ENCODE peak calls at places on chromosomes 3 and 15, in nine cellular contexts. G is testis, X is cardiac muscle cell, F is left lung, Z is astrocyte of the spinal cord, O is epithelial cell of esophagus, Q is suprapubic skin, K is H7, I is aorta. P is an unnamed sample.

GRCh38 chr3:99418709-99419108 is 219.7 kb upstream of the COL8A1 start:
- DNase-seq in G (no peak), X (no peak), F (no peak), Z (no peak), O (no peak), Q (no peak), K (no peak), I (no peak), P (no peak)

GRCh38 chr15:40338041-40338657 is 2.6 kb downstream of the CCDC9B start:
- DNase-seq in G (peak), X (peak), F (peak), Z (peak), O (peak), Q (no peak), K (peak), I (peak), P (peak)

GRCh38 chr3:37943126-37943525 is 47.5 kb upstream of the VILL start:
- DNase-seq in G (no peak), X (no peak), F (no peak), Z (no peak), O (no peak), Q (no peak), K (no peak), I (no peak), P (no peak)

GRCh38 chr15:60838206-60838605 is 359.3 kb upstream of the ICE2 start:
- DNase-seq in G (no peak), X (no peak), F (no peak), Z (no peak), O (no peak), Q (no peak), K (no peak), I (no peak), P (no peak)

GRCh38 chr3:99249627-99250026 is 348.1 kb upstream of the DCBLD2 start:
- DNase-seq in G (no peak), X (no peak), F (no peak), Z (peak), O (no peak), Q (no peak), K (no peak), I (no peak), P (no peak)

GRCh38 chr15:42729409-42729808 is 7.5 kb downstream of the CDAN1 start:
- DNase-seq in G (no peak), X (no peak), F (no peak), Z (no peak), O (no peak), Q (no peak), K (no peak), I (no peak), P (no peak)

GRCh38 chr15:83559310-83559966 is 94.5 kb upstream of the ADAMTSL3 start:
- DNase-seq in G (peak), X (peak), F (no peak), Z (peak), O (peak), Q (no peak), K (peak), I (no peak), P (no peak)

GRCh38 chr3:132543016-132543739 is 53.9 kb upstream of the ACKR4 start:
- DNase-seq in G (no peak), X (peak), F (no peak), Z (peak), O (peak), Q (no peak), K (no peak), I (no peak), P (no peak)

GRCh38 chr15:61530769-61531168 is 301.7 kb upstream of the RORA start:
- DNase-seq in G (no peak), X (peak), F (no peak), Z (no peak), O (no peak), Q (no peak), K (peak), I (no peak), P (no peak)

GRCh38 chr15:34014556-34014955 is 24.4 kb downstream of the AVEN start:
- DNase-seq in G (no peak), X (peak), F (no peak), Z (peak), O (no peak), Q (no peak), K (no peak), I (no peak), P (no peak)

GRCh38 chr3:61521229-61521628 is 40.1 kb upstream of the PTPRG start:
- DNase-seq in G (no peak), X (no peak), F (no peak), Z (no peak), O (no peak), Q (no peak), K (peak), I (no peak), P (no peak)

GRCh38 chr15:28994830-28995180 is 109.0 kb downstream of the APBA2 start:
- DNase-seq in G (no peak), X (no peak), F (no peak), Z (no peak), O (no peak), Q (no peak), K (no peak), I (no peak), P (no peak)

GRCh38 chr3:58336135-58336882 is 3.6 kb downstream of the PXK start:
- DNase-seq in G (no peak), X (peak), F (no peak), Z (peak), O (peak), Q (no peak), K (no peak), I (no peak), P (no peak)

GRCh38 chr3:44950273-44950672 is 25.7 kb downstream of the ZDHHC3 start:
- DNase-seq in G (no peak), X (no peak), F (no peak), Z (no peak), O (no peak), Q (no peak), K (peak), I (no peak), P (no peak)

GRCh38 chr3:79906106-79906505 is 138.3 kb upstream of the ROBO1 start:
- DNase-seq in G (no peak), X (peak), F (no peak), Z (no peak), O (no peak), Q (no peak), K (no peak), I (no peak), P (no peak)

GRCh38 chr15:65392368-65392767 is 14.6 kb upstream of the IGDCC3 start:
- DNase-seq in G (no peak), X (no peak), F (no peak), Z (no peak), O (no peak), Q (no peak), K (peak), I (peak), P (no peak)

GRCh38 chr3:192645437-192645836 is 81.9 kb downstream of the FGF12 start:
- DNase-seq in G (no peak), X (no peak), F (no peak), Z (no peak), O (no peak), Q (no peak), K (no peak), I (no peak), P (no peak)

GRCh38 chr15:64224508-64224907 is 61.7 kb upstream of the PPIB start:
- DNase-seq in G (peak), X (peak), F (no peak), Z (peak), O (no peak), Q (no peak), K (no peak), I (no peak), P (no peak)

GRCh38 chr15:78726870-78727551 is 84.3 kb downstream of the ADAMTS7 start:
- DNase-seq in G (peak), X (no peak), F (no peak), Z (peak), O (peak), Q (no peak), K (peak), I (no peak), P (peak)

GRCh38 chr15:59360896-59361295 is 11.8 kb downstream of the MYO1E start:
- DNase-seq in G (no peak), X (no peak), F (no peak), Z (peak), O (no peak), Q (no peak), K (no peak), I (no peak), P (no peak)

GRCh38 chr3:178182337-178182761 is 353.9 kb upstream of the KCNMB2 start:
- DNase-seq in G (peak), X (no peak), F (no peak), Z (no peak), O (no peak), Q (no peak), K (no peak), I (peak), P (peak)

GRCh38 chr15:77039817-77040216 is 31.1 kb downstream of the TSPAN3 start:
- DNase-seq in G (no peak), X (no peak), F (no peak), Z (no peak), O (no peak), Q (no peak), K (no peak), I (no peak), P (no peak)

GRCh38 chr3:69290006-69290405 is 95.9 kb downstream of the FRMD4B start:
- DNase-seq in G (no peak), X (no peak), F (peak), Z (no peak), O (peak), Q (no peak), K (no peak), I (no peak), P (no peak)

DNA sequence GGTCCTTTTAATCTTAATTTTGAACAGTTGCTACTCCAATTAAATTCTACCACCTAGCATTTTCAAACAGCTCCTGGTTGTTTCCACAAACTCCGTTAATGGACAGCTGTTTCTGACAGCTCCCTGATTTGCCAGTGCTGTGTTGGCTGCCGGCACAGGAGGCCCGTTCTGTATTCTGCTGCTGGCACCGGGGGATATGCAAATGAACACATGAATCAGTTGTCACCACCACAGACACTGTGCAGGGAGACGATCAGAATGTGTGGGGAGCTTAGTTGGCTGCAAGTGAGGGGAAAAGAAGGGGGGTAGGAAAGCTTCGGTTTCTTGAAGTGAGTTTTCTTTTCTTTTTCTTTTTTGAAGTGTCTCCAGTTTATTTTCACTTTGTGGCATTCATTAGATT is 438.6 kb upstream of the ARRDC4 start:
- DNase-seq in G (no peak), X (peak), F (no peak), Z (peak), O (peak), Q (no peak), K (no peak), I (no peak), P (no peak)
- H3K4me3 ChIP-seq in G (no peak), X (no peak), F (no peak), Z (peak), O (no peak), Q (peak), K (no peak), I (no peak), P (peak)

DNA sequence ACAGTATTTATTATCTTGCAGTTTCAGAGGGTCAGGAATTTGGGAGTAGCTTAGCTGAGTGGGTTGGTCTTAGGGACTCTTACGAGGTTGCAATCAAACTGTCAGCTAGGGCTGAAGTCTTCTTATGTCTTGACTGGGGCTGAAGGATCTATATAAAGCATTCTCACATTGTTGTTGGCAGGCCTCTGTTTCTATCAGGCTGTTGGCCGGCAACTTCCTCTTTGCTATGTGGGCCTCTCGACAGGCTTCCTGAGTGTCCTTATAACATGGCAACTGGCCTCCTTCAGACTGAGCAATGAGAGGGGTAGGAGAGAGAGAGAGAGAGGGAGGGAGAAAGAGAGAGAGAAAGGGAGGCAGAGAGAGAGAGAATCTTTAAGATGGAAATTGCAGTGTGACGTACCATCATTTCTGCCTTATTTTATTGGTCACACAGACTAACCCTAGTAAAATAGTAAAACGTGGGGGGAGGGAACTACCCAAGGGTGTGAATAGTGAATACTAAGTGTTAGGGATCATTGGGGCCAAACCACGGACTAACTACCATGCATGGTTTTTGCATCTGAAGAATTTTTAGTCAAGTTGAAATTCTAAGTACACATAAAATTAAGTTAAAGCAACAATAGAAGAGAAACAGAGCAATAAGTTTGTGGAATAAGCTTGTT is 16.1 kb downstream of the FGF7 start:
- DNase-seq in G (no peak), X (peak), F (peak), Z (no peak), O (no peak), Q (no peak), K (no peak), I (peak), P (no peak)
- H3K4me3 ChIP-seq in G (no peak), X (no peak), F (no peak), Z (no peak), O (no peak), Q (no peak), K (no peak), I (no peak), P (peak)

DNA sequence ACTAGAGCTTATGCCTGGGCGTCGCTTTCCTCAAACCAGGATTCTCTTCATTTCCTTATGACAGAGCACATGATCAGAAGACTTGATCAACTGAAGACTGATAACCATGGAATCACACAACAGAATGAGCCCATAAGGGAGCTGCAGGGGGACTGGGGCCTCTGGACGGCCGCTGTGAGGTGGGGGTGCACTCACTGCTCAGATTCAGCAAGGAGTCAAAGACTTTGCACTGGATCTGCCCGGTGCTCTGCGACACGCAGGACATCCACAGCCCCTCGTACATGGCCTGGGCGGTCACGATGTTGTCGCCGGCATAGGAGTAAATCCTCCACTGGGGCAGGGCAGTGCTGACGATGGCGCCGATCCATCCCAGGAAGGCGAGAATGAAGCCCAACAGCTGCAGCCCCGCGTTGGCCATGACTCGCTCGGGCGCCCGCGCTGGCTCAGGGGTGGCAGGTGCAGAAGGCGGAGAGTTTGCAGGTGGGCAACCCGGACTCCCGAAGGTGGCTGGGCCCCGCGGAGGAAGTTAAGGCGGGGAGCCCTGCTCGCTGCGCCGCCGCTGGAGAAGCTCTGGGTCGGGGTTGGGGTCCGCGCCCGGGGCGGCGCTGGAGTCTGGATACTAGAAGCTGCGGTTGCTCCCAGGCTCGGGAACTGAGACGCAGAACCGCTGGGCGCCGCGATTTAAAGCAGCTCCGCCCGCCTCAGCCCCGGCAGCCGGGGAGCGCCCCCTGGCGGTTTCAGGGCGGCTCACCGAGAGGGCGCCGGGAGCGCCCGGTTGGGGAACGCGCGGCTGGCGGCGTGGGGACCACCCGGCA is at the start of gene CLDN1:
- DNase-seq in G (peak), X (peak), F (peak), Z (peak), O (peak), Q (peak), K (peak), I (peak), P (peak)
- H3K4me3 ChIP-seq in G (peak), X (peak), F (peak), Z (peak), O (peak), Q (peak), K (peak), I (no peak), P (peak)

DNA sequence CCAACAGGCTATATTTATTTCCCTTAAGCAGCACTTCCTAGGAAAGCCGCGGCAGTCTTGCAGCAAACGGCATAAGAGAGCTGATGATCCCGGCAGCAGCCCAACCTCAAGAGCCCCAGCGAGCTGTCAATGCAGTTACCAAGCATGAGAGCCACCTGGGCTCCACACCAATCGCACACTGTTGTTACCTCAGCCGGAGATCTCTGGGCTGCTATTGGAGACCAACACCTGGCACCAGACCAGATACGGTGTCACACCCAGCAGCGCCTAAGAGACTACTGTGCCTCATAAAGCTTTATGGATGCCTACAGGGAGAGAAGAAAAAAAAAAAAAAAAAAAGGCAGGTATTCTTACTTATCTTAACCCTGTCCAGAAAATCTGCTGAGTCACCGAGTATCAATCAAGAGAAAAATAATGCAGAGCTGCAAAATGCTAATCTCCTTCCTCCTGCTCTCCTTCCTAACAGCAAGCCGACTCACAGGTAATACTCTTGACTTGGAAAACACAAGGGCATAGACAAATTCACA is 11.6 kb downstream of the ABCC5 start:
- DNase-seq in G (peak), X (peak), F (peak), Z (peak), O (peak), Q (peak), K (peak), I (no peak), P (no peak)
- H3K4me3 ChIP-seq in G (no peak), X (no peak), F (no peak), Z (no peak), O (no peak), Q (peak), K (no peak), I (no peak), P (peak)

DNA sequence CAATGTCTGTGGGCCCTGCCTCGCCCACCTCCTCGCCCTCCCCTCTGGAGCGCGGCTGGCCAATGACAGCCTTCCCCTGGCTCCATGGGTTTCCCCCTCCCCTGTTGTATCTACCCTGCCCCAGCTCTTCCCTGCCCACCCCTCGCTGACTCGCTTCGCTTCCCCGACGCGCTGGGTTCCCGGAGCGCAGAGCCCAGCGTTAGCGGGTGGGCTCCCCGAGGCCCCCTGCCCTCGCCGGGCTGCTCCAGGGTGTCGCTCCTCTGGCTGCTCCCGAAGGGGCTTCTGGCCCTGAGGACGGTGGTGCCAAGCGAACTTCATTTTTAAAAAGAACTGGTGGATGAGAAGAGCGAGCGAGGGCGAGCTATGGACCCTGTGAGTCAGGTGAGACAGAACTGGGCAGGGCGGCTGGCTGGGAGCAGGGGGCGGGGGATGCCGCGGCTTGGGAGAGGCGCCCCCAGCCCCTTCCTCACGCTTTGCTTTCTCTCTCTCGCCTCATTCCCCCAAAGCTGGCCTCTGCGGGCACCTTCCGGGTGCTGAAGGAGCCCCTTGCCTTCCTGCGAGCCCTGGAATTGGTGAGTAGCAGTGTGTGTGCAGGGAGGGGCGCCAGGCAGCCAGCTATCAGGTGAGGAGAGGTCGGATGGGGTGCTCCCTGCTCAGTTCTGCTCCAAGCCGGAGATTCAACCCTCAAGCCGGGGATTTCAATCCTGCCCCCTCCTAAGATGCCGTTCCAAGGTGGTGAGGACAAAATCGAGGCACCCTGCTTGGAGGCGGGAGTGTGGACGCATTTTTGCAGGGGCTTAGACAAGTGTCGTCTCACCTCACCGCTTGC is at the start of gene SYNPR:
- DNase-seq in G (no peak), X (no peak), F (no peak), Z (no peak), O (no peak), Q (no peak), K (peak), I (no peak), P (no peak)
- H3K4me3 ChIP-seq in G (peak), X (peak), F (no peak), Z (no peak), O (no peak), Q (no peak), K (peak), I (no peak), P (no peak)

DNA sequence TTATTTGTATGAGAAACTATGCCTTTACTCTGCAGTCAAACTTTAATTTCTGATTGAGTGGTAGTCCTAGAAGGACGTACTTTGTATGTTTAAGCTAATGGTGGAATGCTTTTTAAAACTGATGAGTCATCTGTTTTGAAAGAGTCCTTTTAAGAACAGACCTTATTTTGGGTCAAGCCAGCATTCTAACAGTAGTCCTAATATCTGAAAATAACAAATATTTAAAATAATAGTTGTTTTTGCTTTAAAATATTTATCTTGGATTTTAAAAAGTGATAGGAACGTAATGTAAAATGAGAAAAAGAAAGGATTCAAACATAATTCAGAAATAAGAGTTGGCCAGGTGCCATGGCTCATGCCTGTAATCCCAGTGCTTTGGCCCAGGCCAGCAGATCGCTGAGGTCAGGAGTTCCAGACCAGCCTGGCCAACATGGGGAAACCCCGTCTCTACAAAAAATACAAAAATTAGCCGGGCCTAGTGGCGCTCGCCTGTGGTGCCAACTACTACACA is 1.3 kb upstream of the LRRC58 start:
- DNase-seq in G (peak), X (peak), F (no peak), Z (peak), O (peak), Q (peak), K (no peak), I (peak), P (no peak)
- H3K4me3 ChIP-seq in G (no peak), X (peak), F (no peak), Z (no peak), O (no peak), Q (peak), K (no peak), I (no peak), P (peak)

GRCh38 chr15:67381416-67382045 is 126.9 kb downstream of the IQCH start:
- DNase-seq in G (no peak), X (no peak), F (no peak), Z (no peak), O (no peak), Q (no peak), K (no peak), I (no peak), P (no peak)
- H3K4me3 ChIP-seq in G (no peak), X (no peak), F (no peak), Z (no peak), O (no peak), Q (no peak), K (no peak), I (no peak), P (no peak)

P was measured in coronary artery.